ENCODE peak calls at places on chromosomes 16 and 17, in five cellular contexts. K, A, L, V and T are unnamed samples.

GRCh38 chr17:44044092-44044491 is 22.4 kb downstream of the LSM12 start:
- DNase-seq in K (peak), A (no peak), L (no peak), V (no peak), T (no peak)

GRCh38 chr17:78991017-78991783 is 11.5 kb upstream of the LGALS3BP start:
- DNase-seq in K (no peak), A (peak), L (no peak), V (no peak), T (no peak)

GRCh38 chr17:48513653-48514482 is 16.9 kb downstream of the HOXB1 start:
- DNase-seq in K (no peak), A (no peak), L (no peak), V (no peak), T (peak)

GRCh38 chr16:50050802-50051201 is 15.0 kb upstream of the HEATR3 start:
- DNase-seq in K (no peak), A (no peak), L (no peak), V (no peak), T (no peak)

GRCh38 chr17:19727466-19728113 is 11.2 kb upstream of the SLC47A2 start:
- DNase-seq in K (peak), A (no peak), L (no peak), V (no peak), T (no peak)

GRCh38 chr16:53022374-53022773 is 30.3 kb downstream of the CHD9NB start:
- DNase-seq in K (peak), A (peak), L (peak), V (peak), T (peak)

GRCh38 chr16:12290165-12290564 is 313.6 kb downstream of the SNX29 start:
- DNase-seq in K (no peak), A (no peak), L (no peak), V (no peak), T (no peak)

GRCh38 chr17:83053779-83054451 is 25.5 kb upstream of the METRNL start:
- DNase-seq in K (no peak), A (no peak), L (no peak), V (no peak), T (no peak)

GRCh38 chr17:16419929-16420271 is 4.5 kb downstream of the TRPV2 start:
- DNase-seq in K (peak), A (no peak), L (no peak), V (no peak), T (no peak)

GRCh38 chr16:74309789-74310781 is 13.5 kb downstream of the PSMD7 start:
- DNase-seq in K (peak), A (peak), L (peak), V (peak), T (peak)

GRCh38 chr17:13140750-13141149 is 122.9 kb upstream of the ELAC2 start:
- DNase-seq in K (peak), A (no peak), L (peak), V (no peak), T (peak)

GRCh38 chr17:73639322-73639721 is 4.9 kb downstream of the SDK2 start:
- DNase-seq in K (no peak), A (no peak), L (no peak), V (peak), T (no peak)

GRCh38 chr17:13931752-13932477 is 137.4 kb upstream of the COX10 start:
- DNase-seq in K (peak), A (no peak), L (no peak), V (no peak), T (peak)

GRCh38 chr17:63439682-63440081 is 6.4 kb downstream of the CYB561 start:
- DNase-seq in K (peak), A (no peak), L (no peak), V (no peak), T (no peak)

GRCh38 chr17:68315930-68316329 is 24.6 kb downstream of the ARSG start:
- DNase-seq in K (no peak), A (no peak), L (no peak), V (no peak), T (no peak)

GRCh38 chr16:50479771-50480170 is 68.4 kb upstream of the NKD1 start:
- DNase-seq in K (no peak), A (no peak), L (no peak), V (no peak), T (no peak)

GRCh38 chr16:51408357-51408756 is 257.3 kb upstream of the SALL1 start:
- DNase-seq in K (peak), A (no peak), L (peak), V (no peak), T (no peak)

GRCh38 chr17:31596382-31597323 is 205.2 kb downstream of the RAB11FIP4 start:
- DNase-seq in K (peak), A (peak), L (peak), V (no peak), T (peak)

GRCh38 chr17:50064253-50064991 is 8.5 kb downstream of the ITGA3 start:
- DNase-seq in K (peak), A (no peak), L (peak), V (no peak), T (peak)

GRCh38 chr17:31721291-31722025 is 137.6 kb downstream of the COPRS start:
- DNase-seq in K (no peak), A (no peak), L (no peak), V (no peak), T (no peak)

GRCh38 chr16:85555549-85556455 is 57.3 kb upstream of the GSE1 start:
- DNase-seq in K (peak), A (peak), L (peak), V (peak), T (peak)

GRCh38 chr17:78883090-78883532 is 19.9 kb downstream of the CEP295NL start:
- DNase-seq in K (peak), A (peak), L (peak), V (no peak), T (peak)

GRCh38 chr17:1605681-1606351 is 22.8 kb downstream of the SLC43A2 start:
- DNase-seq in K (no peak), A (no peak), L (peak), V (no peak), T (no peak)

GRCh38 chr17:70278846-70279465 is 109.6 kb downstream of the KCNJ2 start:
- DNase-seq in K (no peak), A (peak), L (peak), V (no peak), T (no peak)

GRCh38 chr17:78125976-78126894 is 2.3 kb downstream of the TMC6 start:
- DNase-seq in K (no peak), A (peak), L (no peak), V (no peak), T (no peak)